ENCODE peak calls at places on chromosomes 11 and 22, in ten cellular contexts. L is iris pigment epithelial cell; U is thoracic aorta; J is GM04504; H is neural crest cell; Z is NCI-H1417; B is NCI-H526; R is stimulated activated CD4-positive, alpha-beta T cell treated with anti-CD3 and anti-CD28 coated beads, Interleukin-2, amount 100 ng/mL, for 48 hours; Q is naive thymus-derived CD8-positive, alpha-beta T cell; M is left kidney. O is an unnamed sample.

GRCh38 chr11:1226981-1227550 is 4.2 kb downstream of the MUC5B start:
- DNase-seq in R (no peak), H (no peak), M (peak), B (no peak), Q (no peak), L (peak), Z (no peak), U (no peak), J (no peak), O (no peak)

GRCh38 chr11:128707671-128708070 is 13.8 kb downstream of the FLI1 start:
- DNase-seq in H (no peak), Z (no peak), Q (no peak), U (no peak), B (no peak), L (peak), R (no peak), J (no peak), M (no peak), O (no peak)

GRCh38 chr11:59173080-59173963 is 1.4 kb downstream of the DTX4 start:
- DNase-seq in B (peak), Z (peak), U (no peak), R (no peak), H (peak), Q (peak), J (no peak), L (peak), M (peak), O (peak)

GRCh38 chr22:29716814-29717213 is 3.0 kb upstream of the CABP7 start:
- DNase-seq in R (no peak), L (peak), Q (no peak), J (peak), M (peak), H (peak), Z (no peak), U (no peak), B (peak), O (no peak)

GRCh38 chr22:31248138-31248745 is 36.1 kb downstream of the LIMK2 start:
- DNase-seq in Q (peak), B (peak), M (peak), J (peak), L (peak), R (peak), U (peak), H (peak), Z (no peak), O (peak)

GRCh38 chr11:72970557-72971118 is 156.4 kb downstream of the ATG16L2 start:
- DNase-seq in Z (no peak), H (no peak), L (peak), B (no peak), M (peak), Q (no peak), U (no peak), J (no peak), R (no peak), O (no peak)

GRCh38 chr11:61071880-61072279 is 30.4 kb upstream of the CD5 start:
- DNase-seq in J (no peak), M (no peak), H (peak), B (no peak), U (no peak), Z (no peak), R (no peak), Q (no peak), L (no peak), O (no peak)

GRCh38 chr11:35413568-35413967 is 5.8 kb downstream of the SLC1A2 start:
- DNase-seq in M (no peak), U (no peak), H (no peak), Z (no peak), L (no peak), B (no peak), Q (no peak), R (no peak), J (no peak), O (no peak)

GRCh38 chr22:37037669-37038068 is 13.9 kb upstream of the KCTD17 start:
- DNase-seq in Z (peak), M (no peak), H (no peak), J (no peak), B (no peak), L (no peak), R (no peak), Q (no peak), U (no peak), O (no peak)

O was measured in CD8-positive, alpha-beta memory T cell.